ENCODE peak calls at places on chromosome 22, in seven cellular contexts. One of them, this sample, is unnamed. For H3K27me3, the result is how much of the 10 kb centered on the place peaks cover.

GRCh38 chr22:50454556-50455075 is 20.2 kb downstream of the SBF1 start:
- DNase-seq in psoas muscle: no peak
- DNase-seq in tibial nerve: no peak
- DNase-seq in endothelial cell of umbilical vein: no peak
- DNase-seq in fibroblast of lung: no peak
- DNase-seq in body of pancreas: no peak
- DNase-seq in stomach: no peak
- DNase-seq in this sample: no peak

GRCh38 chr22:38199826-38200559 is 1.8 kb upstream of the MAFF start:
- DNase-seq in endothelial cell of umbilical vein: no peak
- DNase-seq in tibial nerve: no peak
- DNase-seq in psoas muscle: no peak
- DNase-seq in fibroblast of lung: no peak
- DNase-seq in body of pancreas: no peak
- DNase-seq in stomach: no peak
- DNase-seq in this sample: no peak

GRCh38 chr22:30568137-30568805 is 6.2 kb downstream of the GAL3ST1 start:
- DNase-seq in fibroblast of lung: no peak
- DNase-seq in psoas muscle: no peak
- DNase-seq in tibial nerve: no peak
- DNase-seq in stomach: no peak
- DNase-seq in body of pancreas: no peak
- DNase-seq in endothelial cell of umbilical vein: no peak
- DNase-seq in this sample: no peak

GRCh38 chr22:23875801-23876200 is 18.1 kb downstream of the SLC2A11 start:
- DNase-seq in fibroblast of lung: no peak
- DNase-seq in tibial nerve: no peak
- DNase-seq in body of pancreas: no peak
- DNase-seq in stomach: no peak
- DNase-seq in psoas muscle: no peak
- DNase-seq in endothelial cell of umbilical vein: no peak
- DNase-seq in this sample: no peak

GRCh38 chr22:39960791-39961746 is 872 bp downstream of the TMA7B start:
- DNase-seq in stomach: peak
- DNase-seq in tibial nerve: no peak
- DNase-seq in body of pancreas: no peak
- DNase-seq in fibroblast of lung: peak
- DNase-seq in psoas muscle: no peak
- DNase-seq in endothelial cell of umbilical vein: no peak
- DNase-seq in this sample: peak

GRCh38 chr22:17247832-17248231 is 28.6 kb upstream of the ADA2 start:
- DNase-seq in psoas muscle: no peak
- DNase-seq in endothelial cell of umbilical vein: no peak
- DNase-seq in fibroblast of lung: no peak
- DNase-seq in tibial nerve: no peak
- DNase-seq in stomach: no peak
- DNase-seq in body of pancreas: no peak
- DNase-seq in this sample: no peak

GRCh38 chr22:39362932-39363331 is 13.1 kb downstream of the SYNGR1 start:
- DNase-seq in tibial nerve: no peak
- DNase-seq in stomach: no peak
- DNase-seq in endothelial cell of umbilical vein: no peak
- DNase-seq in body of pancreas: no peak
- DNase-seq in fibroblast of lung: no peak
- DNase-seq in psoas muscle: no peak
- DNase-seq in this sample: no peak

GRCh38 chr22:20810645-20811044 is 36.7 kb downstream of the SERPIND1 start:
- DNase-seq in tibial nerve: no peak
- DNase-seq in body of pancreas: no peak
- DNase-seq in psoas muscle: no peak
- DNase-seq in endothelial cell of umbilical vein: no peak
- DNase-seq in stomach: no peak
- DNase-seq in fibroblast of lung: no peak
- DNase-seq in this sample: no peak

GRCh38 chr22:36282078-36282831 is 29.3 kb downstream of the APOL1 start:
- DNase-seq in fibroblast of lung: no peak
- DNase-seq in endothelial cell of umbilical vein: no peak
- DNase-seq in stomach: no peak
- DNase-seq in tibial nerve: no peak
- DNase-seq in psoas muscle: no peak
- DNase-seq in body of pancreas: no peak
- DNase-seq in this sample: no peak

GRCh38 chr22:26835929-26836528 is 178.6 kb downstream of the MIAT start:
- DNase-seq in body of pancreas: peak
- DNase-seq in fibroblast of lung: no peak
- DNase-seq in tibial nerve: peak
- DNase-seq in stomach: peak
- DNase-seq in endothelial cell of umbilical vein: peak
- DNase-seq in psoas muscle: no peak
- DNase-seq in this sample: no peak

GRCh38 chr22:18032455-18033101 is 8.2 kb upstream of the MICAL3 start:
- DNase-seq in tibial nerve: no peak
- DNase-seq in psoas muscle: no peak
- DNase-seq in fibroblast of lung: peak
- DNase-seq in stomach: no peak
- DNase-seq in body of pancreas: no peak
- DNase-seq in endothelial cell of umbilical vein: no peak
- DNase-seq in this sample: peak

GRCh38 chr22:31247726-31248125 is 35.6 kb downstream of the LIMK2 start:
- DNase-seq in tibial nerve: no peak
- DNase-seq in stomach: no peak
- DNase-seq in endothelial cell of umbilical vein: no peak
- DNase-seq in fibroblast of lung: no peak
- DNase-seq in psoas muscle: no peak
- DNase-seq in body of pancreas: no peak
- DNase-seq in this sample: no peak

GRCh38 chr22:28505416-28506156 is 174.1 kb downstream of the TTC28 start:
- DNase-seq in fibroblast of lung: peak
- DNase-seq in tibial nerve: no peak
- DNase-seq in stomach: no peak
- DNase-seq in psoas muscle: no peak
- DNase-seq in body of pancreas: no peak
- DNase-seq in endothelial cell of umbilical vein: no peak
- DNase-seq in this sample: peak

GRCh38 chr22:23409976-23410375 is 170.1 kb downstream of the IGLL1 start:
- DNase-seq in endothelial cell of umbilical vein: no peak
- DNase-seq in tibial nerve: no peak
- DNase-seq in psoas muscle: no peak
- DNase-seq in body of pancreas: no peak
- DNase-seq in stomach: peak
- DNase-seq in fibroblast of lung: no peak
- DNase-seq in this sample: no peak

GRCh38 chr22:40428796-40429195 is 58.4 kb downstream of the SGSM3 start:
- DNase-seq in fibroblast of lung: no peak
- DNase-seq in stomach: no peak
- DNase-seq in endothelial cell of umbilical vein: no peak
- DNase-seq in tibial nerve: no peak
- DNase-seq in psoas muscle: no peak
- DNase-seq in body of pancreas: no peak
- DNase-seq in this sample: no peak

GRCh38 chr22:43857367-43857766 is 4.9 kb downstream of the SULT4A1 start:
- DNase-seq in tibial nerve: no peak
- DNase-seq in stomach: no peak
- DNase-seq in fibroblast of lung: no peak
- DNase-seq in endothelial cell of umbilical vein: no peak
- DNase-seq in psoas muscle: no peak
- DNase-seq in body of pancreas: no peak
- DNase-seq in this sample: no peak
- H3K27me3 ChIP-seq in tibial nerve: under half
- H3K27me3 ChIP-seq in stomach: under half
- H3K27me3 ChIP-seq in fibroblast of lung: under half
- H3K27me3 ChIP-seq in endothelial cell of umbilical vein: under half
- H3K27me3 ChIP-seq in psoas muscle: half or more
- H3K27me3 ChIP-seq in body of pancreas: under half
- H3K27me3 ChIP-seq in this sample: under half

GRCh38 chr22:45199723-45200122 is 36.0 kb downstream of the NUP50 start:
- DNase-seq in psoas muscle: peak
- DNase-seq in stomach: no peak
- DNase-seq in endothelial cell of umbilical vein: no peak
- DNase-seq in fibroblast of lung: no peak
- DNase-seq in tibial nerve: no peak
- DNase-seq in body of pancreas: no peak
- DNase-seq in this sample: no peak

GRCh38 chr22:45202333-45203149 is 38.2 kb downstream of the KIAA0930 start:
- DNase-seq in fibroblast of lung: peak
- DNase-seq in endothelial cell of umbilical vein: no peak
- DNase-seq in body of pancreas: no peak
- DNase-seq in stomach: no peak
- DNase-seq in psoas muscle: peak
- DNase-seq in tibial nerve: no peak
- DNase-seq in this sample: no peak

GRCh38 chr22:45200230-45200629 is 36.5 kb downstream of the NUP50 start:
- DNase-seq in fibroblast of lung: no peak
- DNase-seq in stomach: no peak
- DNase-seq in body of pancreas: no peak
- DNase-seq in endothelial cell of umbilical vein: no peak
- DNase-seq in tibial nerve: no peak
- DNase-seq in psoas muscle: peak
- DNase-seq in this sample: no peak

GRCh38 chr22:45201678-45202332 is 38.1 kb downstream of the NUP50 start:
- DNase-seq in fibroblast of lung: peak
- DNase-seq in body of pancreas: no peak
- DNase-seq in psoas muscle: peak
- DNase-seq in tibial nerve: no peak
- DNase-seq in endothelial cell of umbilical vein: no peak
- DNase-seq in stomach: no peak
- DNase-seq in this sample: no peak

DNA sequence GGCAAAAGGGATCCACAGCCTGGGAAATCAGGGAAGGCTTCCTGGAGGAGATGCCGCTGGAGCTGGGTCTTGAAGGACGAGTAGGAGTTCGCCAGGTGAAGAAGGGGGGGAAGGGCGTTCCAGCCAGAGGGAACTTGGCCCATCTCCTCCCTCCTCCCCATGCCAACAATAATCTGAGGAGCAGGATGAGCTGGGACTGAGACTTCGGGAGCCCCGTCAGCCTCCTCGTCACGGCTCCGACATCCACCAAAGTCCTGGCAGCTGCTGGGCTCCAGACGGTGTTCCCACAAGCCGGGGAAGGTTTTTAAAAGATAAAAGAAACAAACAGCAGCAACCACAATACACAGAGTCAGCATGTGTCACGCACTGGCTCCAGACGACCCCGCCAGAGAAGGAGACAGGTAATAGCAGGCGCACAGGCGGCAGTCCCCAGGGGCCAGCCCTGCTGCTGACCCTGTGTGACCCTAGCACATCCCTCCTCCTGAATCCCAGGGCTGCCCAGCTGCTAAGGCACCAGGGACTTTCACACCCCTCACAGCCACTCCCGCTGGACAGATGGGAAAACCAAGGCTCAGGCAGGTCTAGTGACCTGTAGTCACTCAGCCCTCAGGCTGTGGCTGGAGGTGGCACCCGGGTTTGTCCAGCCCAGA is 37.3 kb downstream of the NUP50 start:
- DNase-seq in body of pancreas: no peak
- DNase-seq in tibial nerve: no peak
- DNase-seq in stomach: no peak
- DNase-seq in fibroblast of lung: peak
- DNase-seq in endothelial cell of umbilical vein: no peak
- DNase-seq in psoas muscle: peak
- DNase-seq in this sample: no peak
- H3K4me3 ChIP-seq in body of pancreas: no peak
- H3K4me3 ChIP-seq in tibial nerve: no peak
- H3K4me3 ChIP-seq in stomach: no peak
- H3K4me3 ChIP-seq in fibroblast of lung: no peak
- H3K4me3 ChIP-seq in endothelial cell of umbilical vein: no peak
- H3K4me3 ChIP-seq in psoas muscle: no peak
- H3K4me3 ChIP-seq in this sample: no peak

DNA sequence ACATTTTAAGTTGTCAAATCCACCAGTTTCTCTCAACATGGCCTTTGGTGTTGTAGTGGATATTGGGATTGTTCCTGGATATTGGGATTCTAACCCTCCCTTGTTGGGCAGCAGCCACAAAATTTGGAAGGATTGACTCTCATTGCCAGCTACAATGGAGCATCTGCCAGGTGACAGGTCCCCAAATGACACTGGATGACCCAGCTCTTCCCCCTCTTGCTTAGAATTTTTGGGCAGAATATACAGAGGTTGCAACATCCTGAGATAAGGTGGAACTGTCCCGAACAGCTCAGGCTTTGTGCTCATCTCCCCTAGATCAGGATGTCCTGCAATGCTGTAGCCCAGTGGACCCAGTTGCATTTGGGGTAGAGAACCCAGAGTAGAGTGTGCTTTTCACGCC is 5.3 kb upstream of the TBC1D22A start:
- DNase-seq in body of pancreas: no peak
- DNase-seq in tibial nerve: no peak
- DNase-seq in stomach: no peak
- DNase-seq in psoas muscle: no peak
- DNase-seq in endothelial cell of umbilical vein: no peak
- DNase-seq in fibroblast of lung: no peak
- DNase-seq in this sample: no peak
- TF ChIP-seq CTCF in body of pancreas: no peak
- TF ChIP-seq CTCF in tibial nerve: no peak
- TF ChIP-seq CTCF in stomach: no peak
- TF ChIP-seq CTCF in psoas muscle: no peak
- TF ChIP-seq CTCF in endothelial cell of umbilical vein: no peak
- TF ChIP-seq CTCF in fibroblast of lung: no peak
- TF ChIP-seq CTCF in this sample: no peak

GRCh38 chr22:49269371-49269770 is 558.3 kb downstream of the BRD1 start:
- DNase-seq in tibial nerve: no peak
- DNase-seq in stomach: no peak
- DNase-seq in body of pancreas: no peak
- DNase-seq in fibroblast of lung: no peak
- DNase-seq in endothelial cell of umbilical vein: no peak
- DNase-seq in psoas muscle: no peak
- DNase-seq in this sample: no peak

GRCh38 chr22:49268924-49269323 is 558.7 kb downstream of the BRD1 start:
- DNase-seq in endothelial cell of umbilical vein: no peak
- DNase-seq in tibial nerve: no peak
- DNase-seq in fibroblast of lung: no peak
- DNase-seq in body of pancreas: no peak
- DNase-seq in stomach: peak
- DNase-seq in psoas muscle: no peak
- DNase-seq in this sample: no peak

GRCh38 chr22:49270595-49271368 is 556.9 kb downstream of the BRD1 start:
- DNase-seq in fibroblast of lung: no peak
- DNase-seq in psoas muscle: no peak
- DNase-seq in tibial nerve: no peak
- DNase-seq in endothelial cell of umbilical vein: no peak
- DNase-seq in body of pancreas: no peak
- DNase-seq in stomach: peak
- DNase-seq in this sample: no peak

GRCh38 chr22:49271369-49271727 is 556.3 kb downstream of the BRD1 start:
- DNase-seq in tibial nerve: no peak
- DNase-seq in stomach: peak
- DNase-seq in endothelial cell of umbilical vein: no peak
- DNase-seq in psoas muscle: no peak
- DNase-seq in fibroblast of lung: no peak
- DNase-seq in body of pancreas: no peak
- DNase-seq in this sample: no peak

DNA sequence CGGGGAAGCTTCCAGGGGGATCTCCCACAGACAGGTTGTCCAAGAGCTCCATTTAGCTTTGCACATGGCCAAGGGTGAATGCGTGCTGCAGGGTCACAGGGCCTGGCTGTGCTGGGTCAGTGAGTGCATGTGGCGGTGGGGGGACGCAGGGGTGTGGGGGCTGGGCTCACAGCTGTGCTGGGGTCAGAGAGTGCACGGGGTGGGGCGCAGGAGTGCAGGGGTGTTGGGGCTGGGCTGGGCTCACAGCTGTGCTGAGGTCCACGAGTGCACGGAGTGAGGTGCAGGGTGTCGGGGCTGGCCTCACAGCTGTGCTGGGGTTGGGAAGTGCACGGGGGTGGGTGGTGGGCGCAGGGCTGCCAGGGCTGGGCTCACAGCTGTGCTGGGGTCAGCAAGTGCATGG is 557.7 kb downstream of the BRD1 start:
- DNase-seq in body of pancreas: no peak
- DNase-seq in tibial nerve: no peak
- DNase-seq in endothelial cell of umbilical vein: no peak
- DNase-seq in psoas muscle: no peak
- DNase-seq in stomach: peak
- DNase-seq in fibroblast of lung: no peak
- DNase-seq in this sample: no peak
- H3K27me3 ChIP-seq in body of pancreas: under half
- H3K27me3 ChIP-seq in tibial nerve: under half
- H3K27me3 ChIP-seq in endothelial cell of umbilical vein: under half
- H3K27me3 ChIP-seq in psoas muscle: under half
- H3K27me3 ChIP-seq in stomach: under half
- H3K27me3 ChIP-seq in fibroblast of lung: under half
- H3K27me3 ChIP-seq in this sample: under half